ENCODE peak calls at places on chromosomes 4 and X, in eight cellular contexts. E, Z, T, C, D, K, P and H are unnamed samples.

GRCh38 chr4:109207060-109207459 is 95.4 kb downstream of the COL25A1 start:
- DNase-seq in E (no peak), Z (no peak), T (no peak), C (no peak), D (peak; percentile 0), K (peak; percentile 13), P (no peak), H (no peak)

GRCh38 chr4:153115322-153116100 is 88.7 kb upstream of the TRIM2 start:
- DNase-seq in E (peak; percentile 37), Z (peak; percentile 79), T (peak; percentile 69), C (no peak), D (no peak), K (no peak), P (no peak), H (no peak)

GRCh38 chr4:160026720-160027119 is 923.8 kb downstream of the RAPGEF2 start:
- DNase-seq in E (no peak), Z (no peak), T (peak; percentile 80), C (no peak), D (no peak), K (no peak), P (no peak), H (no peak)

GRCh38 chr4:142901166-142901662 is 55.1 kb upstream of the INPP4B start:
- DNase-seq in E (no peak), Z (no peak), T (no peak), C (no peak), D (no peak), K (no peak), P (no peak), H (no peak)

GRCh38 chrX:11724122-11725017 is 33.7 kb upstream of the MSL3 start:
- DNase-seq in E (no peak), Z (no peak), T (peak; percentile 30), C (no peak), D (peak; percentile 42), K (peak; percentile 29), P (no peak), H (no peak)

GRCh38 chr4:87075876-87076275 is 141.1 kb downstream of the AFF1 start:
- DNase-seq in E (no peak), Z (no peak), T (no peak), C (no peak), D (no peak), K (no peak), P (no peak), H (no peak)

GRCh38 chr4:40289366-40290188 is 45.6 kb upstream of the CHRNA9 start:
- DNase-seq in E (no peak), Z (no peak), T (no peak), C (no peak), D (no peak), K (peak; percentile 54), P (no peak), H (no peak)

GRCh38 chrX:46244451-46244850 is 300.8 kb downstream of the ZNF674 start:
- DNase-seq in E (no peak), Z (no peak), T (no peak), C (no peak), D (no peak), K (no peak), P (no peak), H (no peak)

GRCh38 chr4:3441501-3442459 is at the start of gene HGFAC:
- DNase-seq in E (no peak), Z (no peak), T (peak; percentile 34), C (no peak), D (no peak), K (no peak), P (no peak), H (no peak)

GRCh38 chr4:185229021-185229818 is 19.8 kb downstream of the SNX25 start:
- DNase-seq in E (no peak), Z (no peak), T (no peak), C (no peak), D (no peak), K (no peak), P (no peak), H (no peak)

GRCh38 chr4:121736735-121737351 is 28.1 kb downstream of the SMIM43 start:
- DNase-seq in E (no peak), Z (no peak), T (peak; percentile 58), C (no peak), D (peak; percentile 45), K (peak; percentile 50), P (no peak), H (no peak)

DNA sequence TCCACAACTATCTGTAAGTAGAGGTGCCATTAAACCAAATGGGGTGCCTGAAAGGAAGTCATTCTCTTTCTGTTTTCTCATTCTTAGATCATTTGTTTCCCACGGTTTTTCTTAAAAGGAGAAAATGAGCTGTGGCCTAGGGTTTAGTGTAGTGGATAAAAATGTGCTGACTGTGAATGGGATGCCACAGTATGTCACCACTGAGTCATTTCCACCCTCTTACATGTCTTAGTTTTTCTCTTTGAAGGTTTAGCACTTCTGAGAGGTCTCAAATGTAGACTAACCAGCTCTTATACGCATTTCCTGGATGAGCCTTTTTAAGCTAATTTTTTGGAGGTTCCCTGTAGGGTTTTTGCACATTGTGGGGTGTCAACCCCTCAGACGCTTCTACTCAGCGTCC is 244.5 kb upstream of the SPANXN1 start:
- DNase-seq in E (no peak), Z (no peak), T (no peak), C (no peak), D (no peak), K (no peak), P (no peak), H (no peak)
- TF ChIP-seq EP300 in E (no peak), Z (no peak), T (no peak), C (no peak), D (no peak), K (no peak), P (no peak), H (no peak)

GRCh38 chr4:78581626-78582025 is 30.1 kb downstream of the ANXA3 start:
- DNase-seq in E (no peak), Z (no peak), T (no peak), C (no peak), D (no peak), K (no peak), P (no peak), H (no peak)

GRCh38 chr4:78578674-78579430 is 27.3 kb downstream of the ANXA3 start:
- DNase-seq in E (no peak), Z (no peak), T (no peak), C (no peak), D (no peak), K (no peak), P (no peak), H (no peak)
- TF ChIP-seq EP300 in E (no peak), Z (no peak), T (no peak), C (no peak), D (no peak), K (no peak), P (no peak), H (no peak)

DNA sequence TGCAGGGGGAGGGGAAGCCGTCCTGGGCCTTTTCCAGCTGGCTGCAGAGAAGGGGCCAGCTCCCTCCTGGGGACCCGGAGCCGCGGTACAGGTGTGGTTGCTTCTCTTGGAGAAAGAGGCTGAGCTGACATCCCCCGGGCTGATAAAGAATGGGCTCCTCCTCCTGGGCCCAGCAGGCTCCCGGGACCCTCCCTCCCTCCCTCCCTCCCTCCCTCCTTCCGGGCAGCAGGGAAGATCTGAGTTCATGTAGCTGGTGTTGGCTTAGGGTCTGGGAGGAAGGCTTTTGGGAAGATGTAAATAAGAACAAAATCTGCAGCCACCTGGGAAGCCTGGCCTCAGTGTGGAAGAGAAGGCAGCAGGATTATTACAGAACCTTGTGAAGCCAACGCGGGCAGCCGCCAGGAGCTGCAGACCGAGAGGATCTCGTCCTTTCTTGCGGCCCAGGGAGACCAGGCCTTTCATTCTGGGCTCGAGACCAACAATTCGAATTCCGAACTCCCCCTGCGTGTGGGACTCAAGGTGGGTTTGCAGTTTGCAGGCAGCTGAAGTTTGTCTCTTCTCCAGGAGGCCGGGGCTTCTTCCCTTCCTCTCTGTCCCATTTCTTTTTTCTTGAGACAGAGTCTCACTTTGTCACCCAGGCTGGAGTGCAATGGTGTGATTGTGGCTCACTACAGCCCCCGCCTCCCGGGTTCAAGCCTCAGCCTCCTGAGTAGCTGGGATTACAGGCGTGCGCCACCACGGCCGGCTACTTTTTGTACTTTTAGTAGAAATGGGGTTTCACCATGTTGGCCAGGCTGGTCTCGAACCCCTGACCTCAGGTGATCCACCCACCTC is at the start of gene PLCXD1:
- DNase-seq in E (no peak), Z (no peak), T (peak; percentile 96), C (no peak), D (peak; percentile 84), K (peak; percentile 85), P (peak; percentile 78), H (peak; percentile 67)
- TF ChIP-seq EP300 in E (no peak), Z (no peak), T (no peak), C (no peak), D (no peak), K (no peak), P (no peak), H (no peak)

DNA sequence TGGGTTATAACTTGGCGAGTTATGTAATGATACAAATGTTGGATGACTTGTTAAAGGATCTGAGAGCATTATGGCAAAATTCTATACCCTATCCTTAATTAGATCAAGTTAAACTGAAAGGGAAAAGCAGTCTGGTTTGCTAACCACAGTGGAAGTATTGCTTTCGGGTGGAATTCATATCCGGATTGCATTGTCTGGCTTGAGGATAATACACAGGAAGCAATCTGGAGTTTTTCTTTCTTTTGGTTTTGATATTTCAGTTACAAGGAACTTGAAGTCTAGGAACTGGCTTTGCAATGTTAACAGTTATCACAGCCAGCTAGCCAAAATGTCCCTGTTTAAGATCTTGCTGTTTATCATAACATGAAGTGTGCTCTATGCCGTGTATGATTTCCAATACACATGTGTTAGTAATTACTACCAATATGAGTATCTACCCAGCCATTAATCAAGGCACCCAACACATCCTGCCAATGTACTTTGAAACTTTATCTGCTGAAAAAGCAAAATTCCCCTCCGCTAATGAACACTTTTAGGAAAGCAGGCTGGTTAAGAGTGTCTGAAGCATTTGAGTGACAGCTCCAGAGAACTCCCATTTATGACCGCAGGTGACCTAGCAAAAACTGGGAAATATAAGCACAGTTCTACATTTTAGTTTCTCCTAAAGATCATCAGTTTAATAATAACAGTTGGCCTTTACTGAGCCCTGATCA is 146.4 kb downstream of the PALLD start:
- DNase-seq in E (no peak), Z (no peak), T (no peak), C (no peak), D (peak; percentile 30), K (no peak), P (no peak), H (no peak)
- TF ChIP-seq EP300 in E (no peak), Z (no peak), T (no peak), C (no peak), D (peak; percentile 52), K (no peak), P (no peak), H (no peak)

GRCh38 chr4:12949719-12950118 is 534.4 kb downstream of the RAB28 start:
- DNase-seq in E (no peak), Z (no peak), T (no peak), C (no peak), D (no peak), K (no peak), P (no peak), H (no peak)
- TF ChIP-seq EP300 in E (no peak), Z (no peak), T (no peak), C (no peak), D (no peak), K (no peak), P (no peak), H (no peak)

GRCh38 chrX:48589482-48590162 is 7.7 kb upstream of the WDR13 start:
- DNase-seq in E (no peak), Z (no peak), T (no peak), C (no peak), D (no peak), K (no peak), P (no peak), H (no peak)
- TF ChIP-seq EP300 in E (no peak), Z (no peak), T (no peak), C (no peak), D (no peak), K (no peak), P (no peak), H (no peak)